ENCODE peak calls at places on chromosomes 16 and 17, in six cellular contexts. D is A549, U is GM12878, Z is K562, O is endothelial cell of umbilical vein, G is HepG2. B is an unnamed sample.
A peak's percentile ranks its signal among the peaks of the same experiment; 100 is the strongest.

GRCh38 chr17:63512388-63512787 is 10.8 kb upstream of the KCNH6 start:
- DNase-seq in O (no peak), D (no peak), U (no peak), Z (no peak), G (no peak), B (no peak)

GRCh38 chr16:17591655-17592405 is 121.1 kb upstream of the XYLT1 start:
- DNase-seq in Z (no peak), D (no peak), U (no peak), G (no peak), O (no peak), B (no peak)

GRCh38 chr17:4849011-4849536 is 15.9 kb downstream of the MINK1 start:
- DNase-seq in G (no peak), U (no peak), Z (no peak), D (peak; percentile 83), O (no peak), B (no peak)

GRCh38 chr17:82120148-82120547 is 22.1 kb upstream of the FASN start:
- DNase-seq in U (no peak), O (no peak), Z (no peak), G (no peak), D (no peak), B (peak; percentile 24)

GRCh38 chr17:21034350-21035235 is 8.2 kb downstream of the USP22 start:
- DNase-seq in G (no peak), U (peak; percentile 38), D (no peak), O (no peak), Z (no peak), B (no peak)

GRCh38 chr16:27449434-27450188 is 47.6 kb downstream of the IL21R start:
- DNase-seq in Z (no peak), G (no peak), O (no peak), D (no peak), U (no peak), B (peak; percentile 16)

GRCh38 chr17:37483311-37484039 is 6.2 kb upstream of the DUSP14 start:
- DNase-seq in Z (peak; percentile 19), O (no peak), D (peak; percentile 53), U (no peak), G (no peak), B (peak; percentile 27)

GRCh38 chr16:69839798-69840409 is 77.8 kb downstream of the WWP2 start:
- DNase-seq in U (no peak), O (peak; percentile 19), D (no peak), G (peak; percentile 81), Z (no peak), B (no peak)

GRCh38 chr17:76700627-76701470 is 9.9 kb downstream of the MXRA7 start:
- DNase-seq in U (no peak), Z (no peak), O (peak; percentile 37), G (peak; percentile 86), D (no peak), B (peak; percentile 61)

GRCh38 chr16:64121473-64121872 is 1000.4 kb downstream of the CDH11 start:
- DNase-seq in G (no peak), U (no peak), O (no peak), D (no peak), Z (no peak), B (no peak)

GRCh38 chr16:27721548-27722265 is 171.8 kb downstream of the KATNIP start:
- DNase-seq in U (no peak), Z (no peak), O (no peak), D (no peak), G (peak; percentile 33), B (peak; percentile 95)

GRCh38 chr16:78220571-78220970 is 121.1 kb downstream of the WWOX start:
- DNase-seq in Z (no peak), O (no peak), D (no peak), G (no peak), U (no peak), B (no peak)

GRCh38 chr17:29205047-29205446 is 24.8 kb upstream of the MYO18A start:
- DNase-seq in O (no peak), D (no peak), Z (no peak), G (no peak), U (no peak), B (no peak)
- TF ChIP-seq MYC in O (no peak), D (no peak), Z (no peak), G (no peak), U (no peak), B (no peak)

GRCh38 chr17:79778504-79779087 is 648 bp downstream of the CBX2 start:
- DNase-seq in D (no peak), O (no peak), U (no peak), G (no peak), Z (no peak), B (peak; percentile 80)
- TF ChIP-seq MYC in D (no peak), O (no peak), U (no peak), G (peak; percentile 26), Z (no peak), B (peak; percentile 70)

DNA sequence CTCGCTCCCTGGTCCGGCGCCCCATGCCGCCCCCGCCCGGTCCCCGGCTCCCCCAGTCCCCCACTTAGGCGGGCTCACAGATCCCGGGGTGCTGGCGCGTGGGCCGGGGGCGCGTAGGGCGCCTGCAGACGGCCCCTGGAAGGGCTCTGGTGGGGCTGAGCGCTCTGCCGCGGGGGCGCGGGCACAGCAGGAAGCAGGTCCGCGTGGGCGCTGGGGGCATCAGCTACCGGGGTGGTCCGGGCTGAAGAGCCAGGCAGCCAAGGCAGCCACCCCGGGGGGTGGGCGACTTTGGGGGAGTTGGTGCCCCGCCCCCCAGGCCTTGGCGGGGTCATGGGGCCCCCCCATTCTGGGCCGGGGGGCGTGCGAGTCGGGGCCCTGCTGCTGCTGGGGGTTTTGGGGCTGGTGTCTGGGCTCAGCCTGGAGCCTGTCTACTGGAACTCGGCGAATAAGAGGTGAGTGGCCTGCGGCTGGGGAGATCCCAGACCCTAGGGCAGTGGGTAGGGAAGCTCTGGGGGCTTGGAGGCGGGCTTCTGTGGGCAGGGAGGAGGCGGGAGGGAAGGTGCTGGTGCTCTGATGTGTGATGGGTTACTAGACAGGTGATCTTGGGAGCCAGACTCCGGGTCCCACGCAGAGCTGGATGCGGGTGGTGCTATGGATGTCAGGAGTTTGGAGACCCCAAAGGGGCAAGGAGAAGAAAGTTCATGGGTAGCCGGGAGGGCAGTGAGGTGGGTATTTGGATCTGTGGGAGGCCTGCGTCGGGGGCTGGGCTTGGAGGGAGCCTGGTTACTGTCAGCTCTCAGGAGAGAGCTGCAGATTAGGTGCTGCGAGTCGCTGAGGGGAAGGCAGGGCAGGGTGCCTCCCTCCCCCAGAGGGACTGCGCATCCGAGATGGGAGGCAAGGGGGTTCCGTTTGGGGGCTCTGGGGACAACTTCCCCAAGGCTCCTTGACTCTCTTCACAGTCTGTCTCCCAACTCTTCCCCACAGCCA is 560 bp downstream of the EFNB3 start:
- DNase-seq in Z (no peak), G (no peak), D (no peak), U (no peak), O (no peak), B (no peak)
- TF ChIP-seq MYC in Z (no peak), G (no peak), D (no peak), U (no peak), O (no peak), B (no peak)

DNA sequence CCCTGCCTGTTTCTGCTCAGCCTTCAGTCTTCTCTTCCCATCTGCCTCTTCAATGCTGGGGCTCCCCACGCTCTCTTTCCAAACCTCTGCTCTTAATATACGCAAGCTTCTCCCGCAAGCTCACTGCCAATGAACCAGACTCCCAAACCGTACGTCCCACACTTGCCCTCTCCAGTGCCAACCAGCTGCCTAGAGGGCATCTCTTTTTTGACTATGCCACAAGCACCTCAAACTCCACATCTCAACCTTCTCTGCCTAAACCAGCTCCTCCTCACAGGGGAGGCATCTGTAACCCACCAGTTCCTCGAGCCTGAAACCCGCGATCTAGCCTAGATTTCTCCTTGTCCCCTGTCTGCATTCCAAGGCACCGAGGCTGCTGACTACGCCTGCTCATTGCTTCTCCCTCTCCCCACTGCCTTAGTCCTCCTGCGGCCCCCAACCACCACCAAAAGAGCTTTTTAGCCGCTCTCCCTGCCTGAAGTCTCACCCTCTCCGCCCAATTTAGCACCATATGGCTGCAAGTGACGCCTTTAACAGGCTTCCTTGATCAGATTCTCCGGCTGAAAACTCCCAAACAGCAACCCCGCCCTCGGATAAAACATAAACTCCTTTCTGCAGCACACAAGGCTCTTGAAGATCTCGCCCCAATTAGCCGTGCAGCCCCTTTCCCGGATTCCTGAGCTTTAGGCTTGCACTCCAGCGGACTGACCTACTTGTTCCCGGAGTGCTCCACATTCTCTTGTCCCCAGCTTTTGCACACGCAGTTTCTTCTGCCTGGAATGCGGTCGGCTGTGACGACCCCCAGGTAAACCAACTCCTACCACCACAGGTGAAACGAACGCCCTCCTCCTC is 1.5 kb downstream of the GGA2 start:
- DNase-seq in D (no peak), G (no peak), Z (peak; percentile 28), U (no peak), O (peak; percentile 38), B (peak; percentile 38)
- TF ChIP-seq MYC in D (no peak), G (no peak), Z (no peak), U (no peak), O (no peak), B (no peak)

GRCh38 chr17:78934681-78935418 is 9.7 kb upstream of the TIMP2 start:
- DNase-seq in Z (no peak), O (no peak), U (no peak), G (no peak), D (no peak), B (no peak)

GRCh38 chr17:78933959-78934568 is 8.9 kb upstream of the TIMP2 start:
- DNase-seq in G (peak; percentile 77), O (peak; percentile 96), Z (no peak), D (peak; percentile 94), U (no peak), B (peak; percentile 34)

GRCh38 chr17:78935419-78936323 is 10.5 kb upstream of the TIMP2 start:
- DNase-seq in O (peak; percentile 59), D (peak; percentile 82), Z (no peak), G (no peak), U (no peak), B (no peak)

GRCh38 chr17:78929908-78930775 is 5.0 kb upstream of the TIMP2 start:
- DNase-seq in O (no peak), D (no peak), G (no peak), Z (no peak), U (no peak), B (no peak)

DNA sequence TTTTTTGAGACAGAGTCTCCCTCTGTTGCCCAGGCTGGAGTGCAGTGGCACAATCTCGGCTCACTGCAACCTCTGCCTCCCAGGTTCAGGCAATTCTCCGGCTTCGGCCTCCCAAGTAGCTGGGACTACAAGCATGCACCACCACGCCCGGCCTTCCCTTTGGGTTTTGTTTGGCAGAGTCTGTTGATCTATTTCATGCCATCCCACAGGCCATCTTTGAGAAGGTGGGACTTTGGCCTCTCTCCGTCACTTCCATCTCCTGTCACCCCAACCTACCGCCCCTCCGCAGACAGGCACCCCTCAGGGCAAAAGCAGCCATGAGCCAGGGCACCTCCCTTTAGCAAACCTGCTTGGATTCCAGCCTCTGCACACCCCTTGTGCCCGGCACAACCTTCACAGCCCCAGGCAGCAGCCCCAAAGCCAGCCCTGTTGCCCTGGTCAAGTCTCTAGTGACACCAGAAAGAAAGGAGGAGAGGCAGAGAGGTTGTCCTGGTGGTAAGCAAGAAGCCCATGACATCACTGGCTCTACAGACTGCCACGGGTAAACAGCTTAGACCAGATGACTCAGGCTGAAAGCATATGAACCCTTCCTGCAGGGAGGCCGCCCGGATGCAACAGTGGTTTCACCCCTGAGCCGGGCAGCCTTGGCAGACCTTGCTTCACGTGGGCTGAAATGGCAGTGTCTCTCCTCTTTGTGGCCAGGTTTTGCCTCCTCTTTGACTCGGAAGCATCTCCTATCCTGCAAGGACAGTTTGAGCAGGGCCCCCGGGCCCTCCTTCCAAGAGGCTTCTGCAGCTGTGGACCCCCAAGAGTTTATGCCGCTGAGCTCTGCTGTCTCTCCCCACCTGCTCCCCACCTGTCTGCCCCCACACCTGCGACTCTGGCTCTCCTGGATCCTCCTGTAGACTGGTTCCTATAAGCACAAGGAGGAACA is 8.1 kb upstream of the TIMP2 start:
- DNase-seq in U (peak; percentile 45), D (peak; percentile 96), G (peak; percentile 93), Z (no peak), O (peak; percentile 95), B (peak; percentile 77)
- TF ChIP-seq MYC in U (no peak), D (peak; percentile 40), G (peak; percentile 34), Z (no peak), O (peak; percentile 91), B (no peak)